ENCODE peak calls at places on chromosomes 13 and 19, in five cellular contexts. W, D, V, U and J are unnamed samples.

GRCh38 chr13:97422118-97423054 is 11.6 kb upstream of the RAP2A start:
- DNase-seq in U (no peak), W (no peak), D (no peak), V (no peak), J (no peak)

GRCh38 chr13:94346261-94347019 is 133.0 kb downstream of the DCT start:
- DNase-seq in W (no peak), V (no peak), D (peak; percentile 31), U (no peak), J (no peak)

GRCh38 chr13:19150226-19150625 is 31.4 kb downstream of the TUBA3C start:
- DNase-seq in U (no peak), V (no peak), D (no peak), W (no peak), J (no peak)

GRCh38 chr19:2097330-2098327 is 914 bp downstream of the IZUMO4 start:
- DNase-seq in W (no peak), V (peak; percentile 48), D (peak; percentile 41), U (no peak), J (no peak)

GRCh38 chr13:84446972-84447700 is 564.9 kb upstream of the SLITRK1 start:
- DNase-seq in D (no peak), V (peak; percentile 8), W (no peak), U (no peak), J (no peak)

GRCh38 chr13:75829874-75830273 is 193.7 kb downstream of the LMO7 start:
- DNase-seq in W (no peak), D (no peak), U (no peak), V (no peak), J (no peak)

GRCh38 chr13:49858183-49858856 is 65.8 kb upstream of the KPNA3 start:
- DNase-seq in D (no peak), V (no peak), W (no peak), U (peak; percentile 83), J (no peak)

GRCh38 chr19:18507021-18507726 is 14.7 kb downstream of the ELL start:
- DNase-seq in W (no peak), U (no peak), D (no peak), V (no peak), J (no peak)

GRCh38 chr13:105165449-105166125 is 1369.9 kb downstream of the EFNB2 start:
- DNase-seq in V (no peak), U (no peak), D (no peak), W (no peak), J (no peak)

GRCh38 chr19:46714523-46715106 is 2.3 kb downstream of the PRKD2 start:
- DNase-seq in V (no peak), W (no peak), D (no peak), U (no peak), J (no peak)

GRCh38 chr19:45767410-45767880 is 1.6 kb downstream of the SIX5 start:
- DNase-seq in W (no peak), D (no peak), V (peak; percentile 79), U (peak; percentile 75), J (peak; percentile 28)

GRCh38 chr13:75226755-75227435 is 255.1 kb downstream of the TBC1D4 start:
- DNase-seq in W (no peak), U (peak; percentile 38), V (no peak), D (no peak), J (no peak)

GRCh38 chr13:46866150-46866549 is 30.7 kb downstream of the HTR2A start:
- DNase-seq in V (peak; percentile 15), D (no peak), U (peak; percentile 29), W (no peak), J (no peak)

GRCh38 chr19:35869327-35870123 is 1.2 kb downstream of the APLP1 start:
- DNase-seq in U (peak; percentile 74), D (peak; percentile 67), V (peak; percentile 99), W (peak; percentile 11), J (no peak)

GRCh38 chr19:3443840-3444694 is 36.3 kb downstream of the SMIM24 start:
- DNase-seq in D (no peak), W (no peak), U (no peak), V (peak; percentile 80), J (no peak)

GRCh38 chr19:43704002-43704705 is 11.7 kb upstream of the IRGC start:
- DNase-seq in U (no peak), V (no peak), W (no peak), D (no peak), J (no peak)

GRCh38 chr19:29404015-29404414 is 121.8 kb upstream of the VSTM2B start:
- DNase-seq in W (no peak), U (no peak), V (no peak), D (no peak), J (no peak)

GRCh38 chr19:15945301-15945700 is 3.5 kb upstream of the OR10H4 start:
- DNase-seq in D (no peak), W (no peak), U (no peak), V (no peak), J (no peak)

GRCh38 chr19:5788422-5788821 is 2.5 kb downstream of the DUS3L start:
- DNase-seq in W (no peak), D (no peak), U (no peak), V (no peak), J (no peak)

GRCh38 chr13:42762917-42763316 is 18.5 kb upstream of the FAM216B start:
- DNase-seq in V (no peak), U (peak; percentile 55), D (no peak), W (no peak), J (no peak)

GRCh38 chr19:8697671-8698432 is 743 bp downstream of the ACTL9 start:
- DNase-seq in U (no peak), V (peak; percentile 81), W (no peak), D (no peak), J (no peak)

GRCh38 chr19:10289167-10289835 is 451 bp upstream of the ICAM5 start:
- DNase-seq in U (peak; percentile 79), W (no peak), D (peak; percentile 52), V (peak; percentile 93), J (no peak)

GRCh38 chr13:40116008-40116407 is 460.5 kb downstream of the COG6 start:
- DNase-seq in V (peak; percentile 5), U (peak; percentile 76), D (no peak), W (no peak), J (no peak)

GRCh38 chr13:80237646-80238045 is 103.3 kb downstream of the SPRY2 start:
- DNase-seq in V (no peak), W (no peak), U (no peak), D (no peak), J (no peak)

GRCh38 chr19:4007021-4007835 is at the start of gene PIAS4:
- DNase-seq in D (peak; percentile 88), W (peak; percentile 73), U (peak; percentile 98), V (peak; percentile 97), J (peak; percentile 89)

GRCh38 chr19:33799507-33799906 is 2.8 kb downstream of the KCTD15 start:
- DNase-seq in D (no peak), W (no peak), V (peak; percentile 41), U (no peak), J (no peak)

GRCh38 chr19:49579193-49579592 is 1.2 kb downstream of the NOSIP start:
- DNase-seq in W (no peak), V (no peak), U (no peak), D (no peak), J (no peak)

GRCh38 chr19:55141696-55142095 is 7.3 kb downstream of the TNNT1 start:
- DNase-seq in V (peak; percentile 57), W (no peak), D (no peak), U (no peak), J (no peak)

GRCh38 chr19:36213793-36214387 is 575 bp downstream of the ZNF565 start:
- DNase-seq in V (no peak), U (no peak), W (no peak), D (peak; percentile 18), J (no peak)